ENCODE peak calls at places on chromosomes 12 and 14, in seven cellular contexts. M is GM23248, X is adrenal gland, Y is testis, Z is lung, A is lower leg skin, P is kidney epithelial cell. R is an unnamed sample.

GRCh38 chr14:104297721-104298401 is 159.5 kb downstream of the KIF26A start:
- DNase-seq in M (no peak), X (no peak), Y (no peak), Z (no peak), A (no peak), P (no peak), R (peak; percentile 6)

GRCh38 chr12:13661005-13661887 is 320.2 kb downstream of the GRIN2B start:
- DNase-seq in M (peak; percentile 78), X (peak; percentile 61), Y (peak; percentile 72), Z (peak; percentile 36), A (peak; percentile 21), P (peak; percentile 9), R (peak; percentile 58)

GRCh38 chr12:52235822-52236291 is 2.8 kb downstream of the KRT7 start:
- DNase-seq in M (no peak), X (no peak), Y (no peak), Z (no peak), A (no peak), P (no peak), R (no peak)

GRCh38 chr12:38102197-38102596 is 214.4 kb upstream of the ALG10B start:
- DNase-seq in M (no peak), X (no peak), Y (no peak), Z (no peak), A (no peak), P (no peak), R (no peak)

GRCh38 chr14:51369814-51370213 is 129.8 kb downstream of the TMX1 start:
- DNase-seq in M (no peak), X (no peak), Y (peak; percentile 28), Z (no peak), A (no peak), P (no peak), R (peak; percentile 46)

GRCh38 chr14:91368681-91369416 is 48.8 kb downstream of the CCDC88C start:
- DNase-seq in M (no peak), X (no peak), Y (no peak), Z (no peak), A (no peak), P (no peak), R (no peak)

GRCh38 chr14:101359221-101360044 is 201.9 kb upstream of the DIO3 start:
- DNase-seq in M (peak; percentile 6), X (no peak), Y (peak; percentile 78), Z (peak; percentile 32), A (peak; percentile 58), P (no peak), R (peak; percentile 40)

GRCh38 chr14:92352158-92352985 is 29.4 kb downstream of the SLC24A4 start:
- DNase-seq in M (peak; percentile 35), X (no peak), Y (peak; percentile 72), Z (no peak), A (no peak), P (no peak), R (peak; percentile 52)

GRCh38 chr12:52171950-52172512 is 19.8 kb downstream of the KRT80 start:
- DNase-seq in M (peak; percentile 53), X (peak; percentile 69), Y (peak; percentile 37), Z (no peak), A (no peak), P (no peak), R (peak; percentile 82)

GRCh38 chr12:26610774-26611173 is 222.2 kb downstream of the ITPR2 start:
- DNase-seq in M (no peak), X (no peak), Y (no peak), Z (no peak), A (no peak), P (no peak), R (no peak)

GRCh38 chr14:22523283-22523682 is 65.7 kb downstream of the DAD1 start:
- DNase-seq in M (no peak), X (no peak), Y (no peak), Z (no peak), A (no peak), P (no peak), R (no peak)

GRCh38 chr12:34352098-34352497 is 329.8 kb downstream of the ALG10 start:
- DNase-seq in M (no peak), X (no peak), Y (no peak), Z (no peak), A (no peak), P (no peak), R (no peak)

GRCh38 chr14:48937796-48938195 is 648.4 kb downstream of the RPS29 start:
- DNase-seq in M (peak; percentile 51), X (peak; percentile 37), Y (no peak), Z (no peak), A (no peak), P (no peak), R (no peak)

GRCh38 chr12:30296486-30296885 is 399.2 kb downstream of the IPO8 start:
- DNase-seq in M (no peak), X (no peak), Y (no peak), Z (no peak), A (no peak), P (no peak), R (peak; percentile 89)

GRCh38 chr12:40946612-40947194 is 241.4 kb upstream of the PDZRN4 start:
- DNase-seq in M (peak; percentile 58), X (no peak), Y (no peak), Z (no peak), A (no peak), P (no peak), R (no peak)

DNA sequence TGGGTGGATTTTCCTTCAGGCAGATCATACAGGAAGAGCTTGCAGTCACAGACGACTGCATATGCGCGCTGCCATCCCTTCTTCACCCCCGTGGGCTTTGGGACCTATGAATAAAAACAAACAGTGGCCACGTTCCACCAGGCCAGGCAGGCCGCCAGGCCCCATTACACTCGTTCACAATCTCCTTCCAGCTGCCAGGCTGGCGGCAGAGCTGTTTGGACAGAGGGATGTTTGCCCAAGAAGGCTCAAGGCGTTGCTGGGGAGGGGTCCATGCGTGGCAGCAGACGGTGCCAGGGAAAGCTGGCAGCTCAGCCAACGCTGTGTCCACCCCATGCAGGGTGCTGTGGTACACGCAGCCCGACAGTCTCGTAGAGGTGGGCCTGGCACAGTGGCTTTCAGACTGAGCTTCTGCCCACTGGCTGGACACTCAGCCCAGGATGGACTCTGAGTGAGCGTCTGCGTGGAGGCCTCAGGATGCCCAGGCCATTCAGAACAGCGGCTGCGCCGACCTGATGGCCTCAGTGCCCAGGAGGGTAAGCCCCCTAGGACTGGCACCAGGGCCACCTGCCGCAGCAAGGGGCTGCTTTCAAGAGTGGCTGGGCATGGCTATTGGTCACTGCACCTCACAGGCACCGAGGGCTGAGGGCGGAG is 27.5 kb downstream of the AMN start:
- DNase-seq in M (peak; percentile 25), X (no peak), Y (no peak), Z (no peak), A (no peak), P (no peak), R (no peak)
- H3K4me3 ChIP-seq in M (no peak overlapping the region), X (no peak overlapping the region), Y (no peak overlapping the region), Z (no peak overlapping the region), A (no peak overlapping the region), P (no peak overlapping the region), R (no peak overlapping the region)

DNA sequence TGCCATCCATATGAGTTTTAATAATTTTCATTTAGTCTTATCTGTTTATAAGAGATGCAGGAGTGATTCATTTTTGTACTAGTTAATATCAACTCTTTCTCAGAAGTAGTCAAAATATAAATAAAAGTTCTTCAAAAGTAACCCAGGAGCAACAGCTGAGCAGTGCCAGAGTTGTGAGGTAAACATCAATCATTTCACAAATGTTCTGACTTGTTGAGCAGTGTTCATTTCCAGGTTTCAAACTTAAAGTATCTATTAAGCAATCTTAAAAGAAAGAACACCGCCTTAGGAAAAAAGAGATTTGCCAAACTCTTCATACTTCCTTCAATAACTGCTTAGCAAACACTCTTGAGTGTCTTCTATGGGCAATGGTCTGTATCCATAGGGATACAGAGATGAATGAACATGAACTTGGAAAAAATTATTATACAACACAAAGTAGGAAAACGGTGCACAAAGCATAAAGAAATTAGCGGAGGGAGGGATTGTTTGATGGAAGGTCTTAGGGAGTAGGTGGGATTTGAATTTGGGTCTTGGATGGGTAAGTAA is 41.9 kb upstream of the POC1B start:
- DNase-seq in M (no peak), X (no peak), Y (no peak), Z (no peak), A (no peak), P (no peak), R (no peak)
- H3K4me3 ChIP-seq in M (no peak overlapping the region), X (no peak overlapping the region), Y (no peak overlapping the region), Z (no peak overlapping the region), A (no peak overlapping the region), P (no peak overlapping the region), R (no peak overlapping the region)

GRCh38 chr12:54603173-54603814 is 14.8 kb upstream of the PPP1R1A start:
- DNase-seq in M (peak; percentile 79), X (peak; percentile 72), Y (peak; percentile 82), Z (peak; percentile 69), A (peak; percentile 45), P (no peak), R (peak; percentile 60)

GRCh38 chr12:54604436-54604835 is 16.0 kb upstream of the PPP1R1A start:
- DNase-seq in M (no peak), X (no peak), Y (no peak), Z (no peak), A (no peak), P (no peak), R (no peak)

GRCh38 chr12:54605138-54605970 is 16.9 kb upstream of the PPP1R1A start:
- DNase-seq in M (no peak), X (no peak), Y (no peak), Z (no peak), A (no peak), P (no peak), R (no peak)

GRCh38 chr12:54602661-54603060 is 14.2 kb upstream of the PPP1R1A start:
- DNase-seq in M (no peak), X (no peak), Y (no peak), Z (no peak), A (no peak), P (no peak), R (no peak)

DNA sequence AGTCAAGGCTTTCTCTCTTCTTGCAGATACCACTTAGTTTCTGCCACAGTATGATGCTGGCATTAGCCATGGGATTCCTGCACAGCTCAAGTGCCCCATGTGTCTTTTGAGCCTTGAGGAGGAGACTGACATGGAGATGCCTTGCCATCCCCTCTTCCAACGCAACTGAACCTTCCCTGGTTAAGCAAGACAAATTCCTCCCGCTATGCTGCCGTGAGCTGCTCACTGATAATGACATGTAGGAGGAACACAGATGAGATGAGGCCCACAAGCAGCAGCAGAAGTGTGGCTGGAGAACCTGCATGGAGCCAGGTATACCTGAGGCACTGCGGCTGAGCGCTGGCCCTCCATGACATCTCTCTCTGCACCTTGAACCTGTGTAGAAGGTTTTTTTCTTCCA is 15.4 kb upstream of the PPP1R1A start:
- DNase-seq in M (no peak), X (no peak), Y (no peak), Z (no peak), A (no peak), P (no peak), R (no peak)
- H3K4me3 ChIP-seq in M (no peak overlapping the region), X (no peak overlapping the region), Y (no peak overlapping the region), Z (no peak overlapping the region), A (no peak overlapping the region), P (no peak overlapping the region), R (no peak overlapping the region)

DNA sequence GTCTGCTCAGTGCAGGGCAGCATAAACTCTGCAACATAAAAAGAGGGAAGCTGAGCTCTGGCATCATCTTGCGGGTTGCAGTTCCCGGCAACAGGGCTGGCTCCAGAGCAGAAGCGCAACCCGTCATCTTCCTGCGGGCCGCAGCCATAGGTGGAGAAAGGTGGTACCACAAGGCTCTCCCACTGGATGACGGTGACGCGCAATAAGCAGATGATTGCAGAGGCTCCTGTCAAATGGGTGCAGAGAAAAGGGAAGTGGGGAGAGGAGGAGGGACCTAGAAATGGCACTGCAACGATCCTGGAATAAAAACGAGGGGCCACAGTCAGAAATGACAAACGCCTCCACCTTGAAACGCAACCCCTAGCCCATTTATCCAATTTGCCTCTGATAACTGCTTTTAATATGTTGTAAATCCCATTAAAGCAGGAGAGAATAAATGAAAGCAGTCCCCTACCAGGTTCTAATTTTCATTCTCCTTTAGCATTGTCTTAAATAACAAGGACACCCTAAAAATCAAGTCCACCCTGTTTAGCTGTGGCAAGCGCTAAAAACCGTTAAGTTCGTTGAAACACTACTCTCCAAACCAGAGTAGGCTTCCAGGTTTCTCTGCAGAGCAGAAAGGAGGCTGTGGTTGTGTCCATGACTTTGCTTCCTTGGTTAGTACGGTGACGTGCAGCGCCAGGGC is 30.9 kb upstream of the TUBA1C start:
- DNase-seq in M (no peak), X (peak; percentile 58), Y (peak; percentile 73), Z (peak; percentile 74), A (peak; percentile 34), P (no peak), R (no peak)
- H3K4me3 ChIP-seq in M (peak overlapping the region; percentile 31), X (no peak overlapping the region), Y (peak overlapping the region; percentile 61), Z (no peak overlapping the region), A (no peak overlapping the region), P (no peak overlapping the region), R (no peak overlapping the region)

R was measured in WERI-Rb-1.